ENCODE peak calls at places on chromosomes 13 and 19, in six cellular contexts. V is ovary, I is fibroblast of the aortic adventitia, R is Calu3, O is activated B cell treated with CpG ODN at 0.5 μM for 24 hours, F is H9. J is an unnamed sample.

GRCh38 chr13:38490657-38491056 is 141.0 kb downstream of the UFM1 start:
- DNase-seq in V (no peak), I (no peak), R (no peak), O (no peak), F (no peak), J (no peak)

GRCh38 chr13:108154421-108154858 is 60.9 kb downstream of the LIG4 start:
- DNase-seq in V (no peak), I (no peak), R (peak; percentile 4), O (no peak), F (no peak), J (no peak)

GRCh38 chr19:4007836-4008539 is 452 bp downstream of the PIAS4 start:
- DNase-seq in V (peak; percentile 34), I (no peak), R (no peak), O (no peak), F (no peak), J (no peak)

GRCh38 chr13:77861716-77862115 is 56.9 kb downstream of the EDNRB start:
- DNase-seq in V (no peak), I (no peak), R (no peak), O (no peak), F (no peak), J (no peak)

GRCh38 chr19:41194157-41194552 is 1.1 kb downstream of the CYP2S1 start:
- DNase-seq in V (no peak), I (no peak), R (no peak), O (no peak), F (no peak), J (no peak)

GRCh38 chr13:98706446-98707110 is 45.9 kb downstream of the SLC15A1 start:
- DNase-seq in V (no peak), I (peak; percentile 7), R (no peak), O (no peak), F (no peak), J (no peak)

GRCh38 chr13:99614465-99614885 is 113.2 kb downstream of the TM9SF2 start:
- DNase-seq in V (no peak), I (peak; percentile 5), R (peak; percentile 3), O (no peak), F (peak; percentile 62), J (no peak)

GRCh38 chr19:6865849-6866248 is 21.5 kb upstream of the ADGRE1 start:
- DNase-seq in V (no peak), I (no peak), R (no peak), O (no peak), F (no peak), J (no peak)

GRCh38 chr19:33071887-33072286 is 7.2 kb upstream of the RHPN2 start:
- DNase-seq in V (no peak), I (no peak), R (no peak), O (no peak), F (no peak), J (no peak)

GRCh38 chr19:29476528-29476927 is 49.3 kb upstream of the VSTM2B start:
- DNase-seq in V (no peak), I (no peak), R (no peak), O (no peak), F (no peak), J (no peak)

GRCh38 chr19:1019980-1020867 is 699 bp downstream of the TMEM259 start:
- DNase-seq in V (peak; percentile 60), I (no peak), R (no peak), O (no peak), F (no peak), J (peak; percentile 43)

GRCh38 chr19:38766276-38767047 is 6.9 kb downstream of the LGALS7 start:
- DNase-seq in V (no peak), I (no peak), R (no peak), O (no peak), F (no peak), J (no peak)

GRCh38 chr19:32041681-32042292 is 303.6 kb upstream of the ZNF507 start:
- DNase-seq in V (peak; percentile 75), I (peak; percentile 41), R (no peak), O (no peak), F (peak; percentile 43), J (no peak)

GRCh38 chr19:18058208-18059009 is 28.3 kb downstream of the IL12RB1 start:
- DNase-seq in V (peak; percentile 63), I (peak; percentile 72), R (peak; percentile 79), O (peak; percentile 81), F (peak; percentile 89), J (peak; percentile 80)

GRCh38 chr13:113668491-113668971 is 1.5 kb downstream of the GRK1 start:
- DNase-seq in V (peak; percentile 2), I (no peak), R (no peak), O (peak; percentile 9), F (no peak), J (peak; percentile 10)

GRCh38 chr19:39542198-39542597 is 2.2 kb upstream of the EID2 start:
- DNase-seq in V (no peak), I (no peak), R (no peak), O (no peak), F (no peak), J (no peak)

GRCh38 chr13:24212254-24212653 is 51.7 kb downstream of the SPATA13 start:
- DNase-seq in V (no peak), I (no peak), R (no peak), O (no peak), F (no peak), J (no peak)

GRCh38 chr13:24207841-24208240 is 47.3 kb downstream of the SPATA13 start:
- DNase-seq in V (no peak), I (no peak), R (no peak), O (no peak), F (no peak), J (no peak)

GRCh38 chr13:24209138-24209537 is 48.6 kb downstream of the SPATA13 start:
- DNase-seq in V (no peak), I (no peak), R (no peak), O (no peak), F (no peak), J (no peak)

GRCh38 chr13:24212674-24213073 is 52.2 kb downstream of the SPATA13 start:
- DNase-seq in V (no peak), I (no peak), R (no peak), O (no peak), F (no peak), J (no peak)

DNA sequence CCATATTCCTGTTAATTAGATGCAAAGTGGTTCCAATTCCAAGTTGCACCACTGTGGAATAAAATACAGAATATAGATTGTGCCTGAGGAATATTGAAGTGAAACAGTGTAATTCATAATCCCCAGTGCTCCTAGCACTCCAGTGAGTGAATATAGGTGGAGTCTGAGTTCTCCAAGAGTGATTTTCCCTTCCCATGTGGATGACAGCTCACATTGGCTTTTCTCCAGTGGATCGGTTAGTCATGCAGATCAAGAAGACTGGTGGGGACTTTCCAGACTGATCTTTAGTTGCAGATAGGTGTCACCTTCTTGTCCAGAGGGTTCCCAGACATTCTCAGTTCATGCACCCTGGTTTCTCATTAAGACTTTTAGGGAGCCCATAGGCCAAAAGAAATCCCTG is 47.8 kb downstream of the SPATA13 start:
- DNase-seq in V (no peak), I (peak; percentile 89), R (no peak), O (no peak), F (no peak), J (no peak)
- TF ChIP-seq CTCF in V (no peak), I (no peak), R (no peak), O (no peak), F (no peak), J (no peak)

GRCh38 chr13:52738719-52739467 is 727 bp downstream of the CNMD start:
- DNase-seq in V (no peak), I (no peak), R (no peak), O (peak; percentile 18), F (peak; percentile 62), J (peak; percentile 16)
- TF ChIP-seq CTCF in V (no peak), I (no peak), R (no peak), O (no peak), F (peak; percentile 85), J (peak; percentile 53)

DNA sequence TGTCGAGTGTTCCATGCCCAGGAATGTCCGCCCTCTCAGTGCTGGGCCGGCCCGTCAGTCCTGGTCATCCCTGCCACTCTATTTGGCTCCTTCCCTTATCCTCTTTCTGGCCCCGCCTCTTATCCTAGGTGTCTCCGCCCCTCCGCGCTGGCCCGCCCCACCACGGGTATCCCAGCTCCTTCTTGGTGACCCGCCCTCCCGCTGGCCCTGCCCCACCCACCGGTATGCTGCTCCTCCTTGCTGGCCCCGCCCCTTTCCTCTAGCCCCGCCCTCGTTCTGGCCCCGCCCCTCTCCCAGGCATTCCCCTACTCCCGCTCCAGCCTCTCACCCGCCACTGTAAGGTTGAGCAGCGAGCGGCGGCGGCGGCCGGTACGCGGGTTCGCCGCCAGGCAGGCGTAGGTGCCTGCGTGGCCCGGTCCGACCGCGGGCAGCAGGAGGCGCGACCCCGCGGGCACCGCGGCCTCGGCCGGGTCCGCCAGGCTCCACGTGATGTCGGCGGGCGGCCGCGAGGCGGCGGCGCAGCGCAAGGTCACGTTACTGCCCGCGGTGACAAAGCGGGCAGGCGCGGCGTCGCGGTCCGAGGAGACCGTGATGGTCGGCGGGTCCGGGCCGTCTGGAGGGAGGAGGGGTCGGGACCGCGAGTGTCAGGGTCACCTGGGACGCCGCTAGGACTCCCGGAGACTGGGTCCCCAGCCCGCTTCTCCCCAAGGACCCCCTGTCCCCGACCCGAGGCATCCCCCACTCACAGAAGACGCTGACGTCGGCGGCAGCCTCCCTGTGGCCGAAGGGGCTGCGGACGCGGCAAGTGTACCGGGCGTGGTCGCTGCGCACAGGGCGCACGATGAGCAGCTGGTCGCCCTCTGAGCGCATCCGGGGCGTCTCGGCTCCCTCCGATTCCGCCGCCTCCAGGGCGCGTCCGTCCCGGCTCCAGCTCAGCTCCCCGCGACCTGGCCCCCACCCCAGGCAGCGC is 2.0 kb downstream of the VSIG10L start:
- DNase-seq in V (peak; percentile 99), I (peak; percentile 93), R (peak; percentile 99), O (peak; percentile 89), F (peak; percentile 99), J (peak; percentile 70)
- TF ChIP-seq CTCF in V (peak; percentile 88), I (peak; percentile 1), R (peak; percentile 29), O (no peak), F (no peak), J (no peak)

GRCh38 chr13:49444517-49445395 is 682 bp downstream of the SETDB2 start:
- DNase-seq in V (no peak), I (peak; percentile 52), R (peak; percentile 2), O (no peak), F (no peak), J (peak; percentile 33)

GRCh38 chr13:49443327-49443688 is 556 bp downstream of the CAB39L start:
- DNase-seq in V (no peak), I (peak; percentile 43), R (peak; percentile 1), O (peak; percentile 15), F (no peak), J (no peak)

GRCh38 chr13:49446473-49446872 is 2.4 kb downstream of the SETDB2 start:
- DNase-seq in V (no peak), I (no peak), R (no peak), O (no peak), F (no peak), J (no peak)

GRCh38 chr13:49441846-49442245 is 2.0 kb downstream of the CAB39L start:
- DNase-seq in V (no peak), I (peak; percentile 41), R (no peak), O (no peak), F (no peak), J (no peak)

DNA sequence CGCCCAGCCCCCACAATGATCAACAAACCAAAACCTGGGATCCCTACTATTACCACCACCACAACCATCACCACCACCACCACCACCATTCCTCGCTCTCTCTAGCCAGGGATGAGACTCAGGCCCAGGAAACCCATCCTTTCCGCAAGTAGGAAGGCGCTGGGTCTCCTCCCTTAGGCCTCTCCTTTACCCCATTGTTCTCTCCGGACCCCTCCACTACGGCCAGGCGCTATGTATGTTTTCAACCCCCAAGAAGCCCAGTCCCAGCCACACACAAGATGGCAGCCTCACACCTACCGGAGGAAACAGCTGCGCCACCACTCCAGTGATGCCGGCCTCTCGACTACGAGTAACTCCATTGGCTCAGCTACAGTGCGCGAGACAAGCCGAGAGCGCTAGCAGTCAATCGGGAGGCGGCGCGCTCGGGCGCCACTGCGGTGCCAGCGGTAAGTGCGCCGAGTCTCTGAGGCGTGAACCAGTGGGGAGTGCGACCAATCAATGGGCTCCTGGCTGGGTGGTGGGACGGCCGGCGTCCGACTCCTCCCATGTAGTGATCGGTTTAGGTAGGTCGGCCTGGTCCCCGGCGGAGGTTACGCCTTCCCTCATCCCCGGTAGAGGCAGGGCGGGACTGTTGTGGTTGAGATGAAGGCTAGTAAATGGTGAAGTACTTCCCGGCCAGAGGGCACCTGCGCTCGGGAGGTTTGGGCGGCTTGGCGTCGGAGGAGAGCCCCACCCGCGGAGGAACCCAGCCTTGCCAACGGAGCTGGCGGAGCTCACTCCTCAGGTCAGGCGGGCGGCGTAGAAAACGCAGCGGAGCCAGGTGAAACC is at the start of the genes CAB39L and SETDB2:
- DNase-seq in V (peak; percentile 99), I (peak; percentile 98), R (peak; percentile 96), O (peak; percentile 94), F (peak; percentile 100), J (peak; percentile 98)
- TF ChIP-seq CTCF in V (peak; percentile 79), I (peak; percentile 48), R (no peak), O (no peak), F (peak; percentile 46), J (no peak)